ENCODE peak calls at places on chromosomes 12 and 14, in nine cellular contexts. T, Z, X, L, K, Y, F, U and G are unnamed samples.

GRCh38 chr14:37969511-37969979 is 238.2 kb upstream of the SSTR1 start:
- DNase-seq in T (no peak), Z (no peak), X (no peak), L (no peak), K (no peak), Y (no peak), F (no peak), U (no peak), G (peak)

GRCh38 chr12:123118397-123118945 is 32.4 kb downstream of the PITPNM2 start:
- DNase-seq in T (no peak), Z (no peak), X (no peak), L (no peak), K (no peak), Y (no peak), F (peak), U (peak), G (no peak)

GRCh38 chr14:51342226-51342625 is 102.2 kb downstream of the TMX1 start:
- DNase-seq in T (no peak), Z (no peak), X (no peak), L (no peak), K (no peak), Y (no peak), F (no peak), U (no peak), G (no peak)

GRCh38 chr14:103581954-103582703 is 19.4 kb downstream of the COA8 start:
- DNase-seq in T (no peak), Z (no peak), X (no peak), L (no peak), K (no peak), Y (no peak), F (no peak), U (no peak), G (no peak)

GRCh38 chr14:101116486-101117130 is 213.1 kb upstream of the RTL1 start:
- DNase-seq in T (no peak), Z (no peak), X (no peak), L (no peak), K (no peak), Y (no peak), F (no peak), U (no peak), G (no peak)

GRCh38 chr14:69873877-69874780 is 5.1 kb upstream of the SMOC1 start:
- DNase-seq in T (no peak), Z (no peak), X (no peak), L (no peak), K (no peak), Y (no peak), F (no peak), U (peak), G (no peak)

GRCh38 chr14:70707138-70708038 is 65.7 kb downstream of the TTC9 start:
- DNase-seq in T (no peak), Z (no peak), X (no peak), L (no peak), K (peak), Y (peak), F (no peak), U (peak), G (peak)

GRCh38 chr12:31832740-31833540 is 104.1 kb upstream of the AMN1 start:
- DNase-seq in T (no peak), Z (peak), X (no peak), L (no peak), K (peak), Y (no peak), F (no peak), U (no peak), G (no peak)

GRCh38 chr12:130650131-130650530 is 66.0 kb downstream of the RIMBP2 start:
- DNase-seq in T (no peak), Z (no peak), X (no peak), L (no peak), K (no peak), Y (no peak), F (peak), U (no peak), G (no peak)

GRCh38 chr12:123707466-123707865 is 4.7 kb upstream of the ATP6V0A2 start:
- DNase-seq in T (no peak), Z (no peak), X (no peak), L (no peak), K (no peak), Y (no peak), F (no peak), U (no peak), G (no peak)

GRCh38 chr12:60872850-60873713 is 1277.3 kb downstream of the SLC16A7 start:
- DNase-seq in T (no peak), Z (no peak), X (no peak), L (no peak), K (no peak), Y (no peak), F (no peak), U (no peak), G (no peak)

GRCh38 chr12:7210642-7211151 is 21.2 kb downstream of the PEX5 start:
- DNase-seq in T (no peak), Z (no peak), X (no peak), L (no peak), K (no peak), Y (no peak), F (no peak), U (no peak), G (no peak)

GRCh38 chr12:117452071-117452470 is 90.6 kb upstream of the NOS1 start:
- DNase-seq in T (no peak), Z (no peak), X (no peak), L (no peak), K (no peak), Y (no peak), F (no peak), U (no peak), G (no peak)

GRCh38 chr12:11885261-11886038 is 185.3 kb upstream of the BCL2L14 start:
- DNase-seq in T (no peak), Z (no peak), X (no peak), L (no peak), K (no peak), Y (no peak), F (peak), U (peak), G (no peak)

GRCh38 chr12:12723147-12723680 is 6.0 kb downstream of the CDKN1B start:
- DNase-seq in T (no peak), Z (no peak), X (no peak), L (no peak), K (no peak), Y (no peak), F (peak), U (no peak), G (no peak)

GRCh38 chr12:99911076-99911475 is 73.7 kb downstream of the ANKS1B start:
- DNase-seq in T (peak), Z (no peak), X (no peak), L (no peak), K (no peak), Y (peak), F (no peak), U (peak), G (no peak)

GRCh38 chr14:29503903-29504302 is 423.7 kb downstream of the PRKD1 start:
- DNase-seq in T (no peak), Z (no peak), X (no peak), L (no peak), K (no peak), Y (no peak), F (no peak), U (no peak), G (no peak)

GRCh38 chr14:68655961-68656360 is 136.9 kb downstream of the ZFP36L1 start:
- DNase-seq in T (no peak), Z (no peak), X (no peak), L (no peak), K (no peak), Y (no peak), F (peak), U (no peak), G (no peak)

GRCh38 chr12:47397664-47398281 is 308.1 kb downstream of the RPAP3 start:
- DNase-seq in T (peak), Z (no peak), X (peak), L (no peak), K (peak), Y (no peak), F (peak), U (peak), G (no peak)

GRCh38 chr14:76396714-76397187 is 20.8 kb downstream of the ESRRB start:
- DNase-seq in T (no peak), Z (no peak), X (no peak), L (no peak), K (no peak), Y (no peak), F (no peak), U (no peak), G (no peak)

GRCh38 chr14:70100071-70100470 is 88.7 kb downstream of the SLC8A3 start:
- DNase-seq in T (no peak), Z (no peak), X (no peak), L (no peak), K (no peak), Y (no peak), F (no peak), U (no peak), G (no peak)

GRCh38 chr12:55172686-55173085 is 46.5 kb downstream of the OR9K2 start:
- DNase-seq in T (no peak), Z (no peak), X (no peak), L (no peak), K (no peak), Y (no peak), F (no peak), U (no peak), G (no peak)

GRCh38 chr12:128813883-128814282 is 9.9 kb downstream of the SLC15A4 start:
- DNase-seq in T (no peak), Z (no peak), X (no peak), L (no peak), K (no peak), Y (no peak), F (no peak), U (peak), G (no peak)

GRCh38 chr12:90854136-90854689 is 100.8 kb downstream of the CCER1 start:
- DNase-seq in T (peak), Z (no peak), X (peak), L (no peak), K (no peak), Y (peak), F (no peak), U (peak), G (no peak)

GRCh38 chr12:5083955-5084849 is 40.5 kb downstream of the KCNA5 start:
- DNase-seq in T (peak), Z (no peak), X (peak), L (no peak), K (no peak), Y (no peak), F (peak), U (peak), G (no peak)

GRCh38 chr14:99909500-99910064 is 116.4 kb downstream of the EML1 start:
- DNase-seq in T (no peak), Z (no peak), X (no peak), L (no peak), K (no peak), Y (no peak), F (no peak), U (no peak), G (no peak)

GRCh38 chr12:86137936-86138335 is 118.3 kb downstream of the MGAT4C start:
- DNase-seq in T (no peak), Z (no peak), X (no peak), L (no peak), K (no peak), Y (peak), F (no peak), U (no peak), G (no peak)

GRCh38 chr14:30681752-30682355 is 59.7 kb downstream of the SCFD1 start:
- DNase-seq in T (no peak), Z (no peak), X (peak), L (no peak), K (no peak), Y (no peak), F (no peak), U (no peak), G (no peak)

GRCh38 chr12:69136931-69137613 is 102.3 kb upstream of the CPSF6 start:
- DNase-seq in T (no peak), Z (no peak), X (no peak), L (no peak), K (no peak), Y (no peak), F (no peak), U (no peak), G (no peak)

GRCh38 chr14:69107407-69108003 is 45.4 kb downstream of the DCAF5 start:
- DNase-seq in T (peak), Z (peak), X (peak), L (no peak), K (peak), Y (peak), F (peak), U (peak), G (no peak)

GRCh38 chr12:56087220-56087619 is 7.3 kb downstream of the ERBB3 start:
- DNase-seq in T (no peak), Z (no peak), X (no peak), L (peak), K (no peak), Y (no peak), F (no peak), U (no peak), G (peak)

GRCh38 chr14:104843442-104844305 is 21.4 kb upstream of the CEP170B start:
- DNase-seq in T (no peak), Z (no peak), X (no peak), L (no peak), K (no peak), Y (no peak), F (no peak), U (no peak), G (no peak)